ENCODE peak calls at places on chromosome 1, in ten cellular contexts. M is SHP77; O is HAP-1; S is HS-5; Z is fibroblast of mammary gland; Y is COR-L47; V is lower leg skin; L is HTR-8/SVneo; Q is putamen; B is stimulated activated CD4-positive, alpha-beta T cell treated with anti-CD3 and anti-CD28 coated beads, Interleukin-1b, Interleukin-23, amount 100 ng/mL, for 4 hours. J is an unnamed sample.

GRCh38 chr1:6418668-6419396 is 887 bp downstream of the HES2 start:
- DNase-seq in B (no peak), M (no peak), Q (no peak), Z (no peak), S (no peak), V (no peak), O (no peak), L (no peak), Y (no peak), J (peak)

GRCh38 chr1:115324649-115325420 is 13.2 kb downstream of the NGF start:
- DNase-seq in Y (no peak), S (no peak), Q (no peak), M (no peak), V (peak), B (no peak), Z (peak), L (no peak), O (no peak), J (no peak)

GRCh38 chr1:207673399-207673798 is 28.5 kb downstream of the CR1L start:
- DNase-seq in M (no peak), V (no peak), Z (no peak), Y (no peak), O (no peak), L (no peak), S (no peak), Q (no peak), B (no peak), J (no peak)

GRCh38 chr1:19675797-19676196 is 11.1 kb downstream of the HTR6 start:
- DNase-seq in Y (no peak), S (no peak), O (no peak), M (no peak), Q (no peak), L (no peak), V (no peak), Z (no peak), B (no peak), J (no peak)

GRCh38 chr1:167720965-167721616 is 691 bp upstream of the MPZL1 start:
- DNase-seq in V (no peak), O (peak), B (no peak), L (peak), Z (peak), Q (peak), S (peak), Y (no peak), M (peak), J (peak)

GRCh38 chr1:169874229-169874628 is 19.5 kb downstream of the SCYL3 start:
- DNase-seq in V (no peak), Z (peak), O (no peak), S (peak), M (no peak), Y (no peak), Q (no peak), L (no peak), B (no peak), J (no peak)

GRCh38 chr1:9378801-9379200 is 86.1 kb downstream of the SPSB1 start:
- DNase-seq in Q (no peak), B (no peak), Z (no peak), M (no peak), S (no peak), Y (no peak), V (no peak), O (no peak), L (no peak), J (no peak)

GRCh38 chr1:58460469-58460868 is 86.1 kb downstream of the OMA1 start:
- DNase-seq in M (no peak), V (no peak), O (no peak), B (no peak), L (peak), Y (no peak), Q (no peak), S (no peak), Z (peak), J (no peak)

GRCh38 chr1:145889722-145890121 is 4.1 kb upstream of the ANKRD35 start:
- DNase-seq in L (no peak), Z (no peak), V (no peak), Q (no peak), B (no peak), S (no peak), M (peak), Y (no peak), O (no peak), J (no peak)

GRCh38 chr1:13487143-13487868 is 26.5 kb downstream of the LRRC38 start:
- DNase-seq in O (no peak), Y (no peak), Z (no peak), S (no peak), B (no peak), M (peak), Q (no peak), V (no peak), L (no peak), J (no peak)

GRCh38 chr1:205261946-205262668 is 34.4 kb downstream of the TMCC2 start:
- DNase-seq in Q (no peak), Z (peak), O (no peak), L (peak), B (no peak), Y (no peak), S (no peak), M (no peak), V (no peak), J (no peak)

GRCh38 chr1:36108314-36108713 is 16.7 kb downstream of the COL8A2 start:
- DNase-seq in S (no peak), Q (no peak), Y (no peak), Z (peak), B (no peak), O (no peak), V (no peak), L (no peak), M (peak), J (no peak)

GRCh38 chr1:65872258-65872657 is 79.6 kb downstream of the PDE4B start:
- DNase-seq in Y (no peak), O (no peak), L (no peak), B (no peak), V (no peak), Z (no peak), S (no peak), Q (no peak), M (no peak), J (no peak)

J was measured in small intestine.